ENCODE peak calls at places on chromosome 5, in eight cellular contexts. P is heart left ventricle, U is cardiac fibroblast, S is lung, Y is cardiac muscle cell, I is A673, D is heart right ventricle, F is adrenal gland. C is an unnamed sample.

GRCh38 chr5:27172708-27173107 is 134.3 kb upstream of the CDH9 start:
- DNase-seq in D (no peak), Y (no peak), P (no peak), U (no peak), I (no peak), S (no peak), F (no peak), C (no peak)

GRCh38 chr5:14190194-14191164 is 47.3 kb downstream of the TRIO start:
- DNase-seq in P (no peak), S (no peak), D (no peak), Y (peak), F (peak), I (peak), U (peak), C (peak)

GRCh38 chr5:93070938-93071337 is 510.1 kb downstream of the NR2F1-AS1 start:
- DNase-seq in U (no peak), Y (no peak), F (no peak), S (no peak), P (no peak), I (no peak), D (no peak), C (no peak)

GRCh38 chr5:73974871-73975351 is 348.9 kb downstream of the ARHGEF28 start:
- DNase-seq in P (no peak), F (no peak), U (peak), D (peak), S (peak), Y (no peak), I (no peak), C (no peak)

GRCh38 chr5:112737088-112737471 is 605 bp upstream of the APC start:
- DNase-seq in I (no peak), Y (peak), P (no peak), D (no peak), F (no peak), S (no peak), U (no peak), C (no peak)

GRCh38 chr5:107655836-107656235 is 14.9 kb downstream of the EFNA5 start:
- DNase-seq in F (no peak), S (no peak), D (no peak), U (no peak), I (no peak), P (no peak), Y (no peak), C (no peak)

GRCh38 chr5:95647886-95648860 is 1.6 kb downstream of the RFESD start:
- DNase-seq in U (peak), Y (peak), S (no peak), D (no peak), F (no peak), P (no peak), I (no peak), C (no peak)

GRCh38 chr5:172971482-172971881 is 12.1 kb upstream of the ATP6V0E1 start:
- DNase-seq in F (no peak), P (no peak), U (no peak), Y (no peak), S (no peak), D (no peak), I (no peak), C (no peak)

GRCh38 chr5:108386345-108387061 is 4.6 kb upstream of the FBXL17 start:
- DNase-seq in I (no peak), D (no peak), Y (peak), U (peak), F (no peak), P (no peak), S (no peak), C (no peak)

GRCh38 chr5:170141636-170142035 is 35.9 kb downstream of the FOXI1 start:
- DNase-seq in S (no peak), F (no peak), P (no peak), D (no peak), I (no peak), Y (no peak), U (no peak), C (no peak)

GRCh38 chr5:8953911-8954310 is 592.0 kb downstream of the SEMA5A start:
- DNase-seq in D (no peak), U (no peak), S (no peak), F (no peak), P (no peak), I (no peak), Y (no peak), C (no peak)

GRCh38 chr5:64654184-64654938 is 35.9 kb upstream of the SHISAL2B start:
- DNase-seq in P (no peak), Y (no peak), I (no peak), U (no peak), F (no peak), S (no peak), D (no peak), C (no peak)

GRCh38 chr5:172450453-172450852 is 3.9 kb downstream of the SH3PXD2B start:
- DNase-seq in P (no peak), S (no peak), Y (no peak), I (no peak), D (no peak), U (no peak), F (no peak), C (no peak)

GRCh38 chr5:177426566-177427210 is at the start of gene GRK6:
- DNase-seq in F (peak), D (peak), S (no peak), Y (no peak), U (no peak), I (peak), P (peak), C (no peak)

GRCh38 chr5:30117134-30117533 is 1076.4 kb upstream of the CDH6 start:
- DNase-seq in S (no peak), U (no peak), Y (no peak), F (no peak), D (no peak), P (no peak), I (no peak), C (no peak)

GRCh38 chr5:126484248-126484647 is 61.0 kb downstream of the GRAMD2B start:
- DNase-seq in U (no peak), I (no peak), Y (no peak), D (no peak), S (no peak), F (no peak), P (no peak), C (no peak)

GRCh38 chr5:14417792-14418765 is 163.5 kb upstream of the OTULINL start:
- DNase-seq in Y (peak), D (no peak), I (peak), P (no peak), F (no peak), U (peak), S (no peak), C (no peak)

GRCh38 chr5:53997736-53998627 is 312.4 kb downstream of the ARL15 start:
- DNase-seq in F (no peak), P (no peak), I (no peak), Y (no peak), U (no peak), D (no peak), S (no peak), C (no peak)

GRCh38 chr5:18003784-18004183 is 369.5 kb downstream of the TAF11L14 start:
- DNase-seq in S (no peak), F (no peak), D (no peak), Y (no peak), I (no peak), P (no peak), U (no peak), C (no peak)

GRCh38 chr5:10140195-10140973 is 109.3 kb downstream of the ATPSCKMT start:
- DNase-seq in F (no peak), Y (peak), S (no peak), U (no peak), D (no peak), P (no peak), I (no peak), C (no peak)

GRCh38 chr5:132807163-132807838 is 5.8 kb upstream of the SOWAHA start:
- DNase-seq in Y (no peak), P (no peak), U (no peak), D (no peak), F (no peak), I (peak), S (no peak), C (no peak)

GRCh38 chr5:84406111-84406510 is 21.4 kb upstream of the EDIL3 start:
- DNase-seq in F (no peak), U (no peak), I (no peak), S (no peak), P (no peak), Y (no peak), D (no peak), C (no peak)

GRCh38 chr5:179171816-179172745 is 111.9 kb downstream of the ZNF354C start:
- DNase-seq in Y (no peak), I (no peak), S (no peak), D (no peak), F (no peak), P (no peak), U (no peak), C (no peak)

GRCh38 chr5:58944221-58944620 is 361.3 kb downstream of the RAB3C start:
- DNase-seq in F (no peak), P (no peak), S (no peak), U (no peak), I (no peak), Y (peak), D (no peak), C (no peak)

GRCh38 chr5:73748510-73749410 is 122.8 kb downstream of the ARHGEF28 start:
- DNase-seq in S (no peak), I (no peak), P (peak), D (peak), U (peak), Y (peak), F (peak), C (no peak)

GRCh38 chr5:139397921-139398320 is 3.0 kb upstream of the PROB1 start:
- DNase-seq in D (no peak), I (no peak), P (no peak), F (no peak), S (no peak), Y (peak), U (no peak), C (no peak)

GRCh38 chr5:83446253-83446947 is 25.1 kb upstream of the VCAN start:
- DNase-seq in F (no peak), U (no peak), D (no peak), I (no peak), S (no peak), Y (no peak), P (no peak), C (no peak)

GRCh38 chr5:151183451-151184245 is 26.1 kb upstream of the ANXA6 start:
- DNase-seq in P (no peak), S (no peak), F (no peak), D (no peak), Y (no peak), U (no peak), I (peak), C (no peak)

GRCh38 chr5:170181902-170182301 is 50.9 kb upstream of the C5orf58 start:
- DNase-seq in F (no peak), P (no peak), U (no peak), I (no peak), Y (no peak), S (no peak), D (no peak), C (no peak)

GRCh38 chr5:173625686-173626500 is 9.4 kb upstream of the BOD1 start:
- DNase-seq in I (no peak), D (no peak), P (no peak), S (no peak), F (no peak), U (peak), Y (no peak), C (no peak)

GRCh38 chr5:80408475-80408875 is 611 bp downstream of the ZFYVE16 start:
- DNase-seq in S (no peak), F (peak), I (peak), U (peak), Y (peak), P (peak), D (peak), C (no peak)

GRCh38 chr5:27598576-27598975 is 560.2 kb upstream of the CDH9 start:
- DNase-seq in D (no peak), I (no peak), S (no peak), F (no peak), Y (peak), P (no peak), U (peak), C (no peak)

GRCh38 chr5:154708845-154709244 is 46.3 kb upstream of the LARP1 start:
- DNase-seq in F (peak), S (no peak), U (no peak), P (no peak), I (no peak), Y (no peak), D (no peak), C (no peak)

GRCh38 chr5:143195496-143195895 is 208.0 kb downstream of the NR3C1 start:
- DNase-seq in P (no peak), Y (peak), D (no peak), S (no peak), U (peak), F (no peak), I (no peak), C (no peak)

DNA sequence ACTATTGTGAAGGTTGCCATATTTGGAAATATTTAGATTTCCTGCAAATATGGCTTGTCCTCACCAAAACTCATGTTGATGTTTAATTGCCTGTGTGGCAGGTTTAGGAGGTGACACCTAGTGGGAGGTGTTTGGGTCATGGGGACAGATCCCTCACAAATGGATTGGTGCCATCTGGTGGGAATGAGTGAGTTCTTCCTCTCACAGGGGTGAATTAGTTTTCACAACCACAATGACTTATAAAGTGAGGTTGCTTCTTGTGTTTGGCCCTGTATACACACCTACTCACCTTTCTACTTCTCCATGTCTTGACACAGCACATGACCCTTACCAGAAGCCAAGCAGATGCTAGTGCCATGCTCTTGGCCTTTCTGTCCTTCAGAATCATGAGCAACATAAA is 41.1 kb downstream of the ISOC1 start:
- DNase-seq in Y (peak), D (no peak), P (no peak), S (no peak), F (no peak), U (no peak), I (no peak), C (no peak)
- TF ChIP-seq CTCF in Y (no peak), D (peak), P (no peak), S (no peak), F (no peak), U (no peak), I (peak), C (peak)

GRCh38 chr5:141492168-141492885 is 3.4 kb downstream of the PCDHGC5 start:
- DNase-seq in P (no peak), I (no peak), Y (no peak), D (no peak), U (no peak), F (no peak), S (no peak), C (no peak)
- H3K4me3 ChIP-seq in P (no peak), I (no peak), Y (no peak), D (peak), U (no peak), F (no peak), S (no peak), C (no peak)

DNA sequence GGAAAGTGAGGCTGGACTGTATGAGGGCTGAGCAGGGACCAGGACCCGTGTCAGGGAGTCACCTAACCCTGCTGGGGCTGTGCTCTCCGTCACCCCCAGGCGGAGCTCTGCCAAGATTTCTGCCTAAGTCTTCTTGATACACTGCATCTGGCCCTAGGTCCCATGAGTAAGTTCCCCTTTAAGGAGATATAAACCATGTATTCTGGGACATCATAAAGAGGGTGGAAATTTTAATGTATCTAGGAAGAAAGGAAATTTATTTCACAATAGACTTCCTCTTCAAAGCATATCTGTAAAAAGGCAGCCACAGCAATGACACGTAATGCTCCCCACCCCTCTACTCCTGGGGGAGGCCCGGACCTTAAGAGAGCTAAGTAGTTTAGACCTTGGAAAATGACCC is 183.4 kb downstream of the FBXL7 start:
- DNase-seq in P (peak), Y (peak), D (peak), I (no peak), S (no peak), U (peak), F (no peak), C (no peak)
- TF ChIP-seq CTCF in P (peak), Y (peak), D (peak), I (no peak), S (no peak), U (peak), F (peak), C (peak)

GRCh38 chr5:149271195-149271716 is 403 bp upstream of the AFAP1L1 start:
- DNase-seq in S (no peak), U (no peak), D (no peak), Y (no peak), I (peak), F (no peak), P (no peak), C (no peak)
- H3K4me3 ChIP-seq in S (peak), U (peak), D (peak), Y (peak), I (peak), F (peak), P (peak), C (peak)